ENCODE peak calls at places on chromosomes 5 and 9, in five cellular contexts. D, C, A, S and K are unnamed samples.

GRCh38 chr5:71601222-71602026 is 14.3 kb downstream of the MCCC2 start:
- DNase-seq in D (peak), C (no peak), S (peak), A (peak), K (no peak)

GRCh38 chr9:114307323-114308250 is 15.3 kb upstream of the ORM1 start:
- DNase-seq in C (no peak), D (no peak), S (peak), A (peak), K (no peak)

GRCh38 chr5:171137768-171138540 is 171.1 kb upstream of the TLX3 start:
- DNase-seq in C (no peak), D (no peak), S (no peak), A (peak), K (no peak)

GRCh38 chr5:1661831-1662558 is 137.6 kb downstream of the MRPL36 start:
- DNase-seq in D (no peak), A (no peak), C (no peak), S (no peak), K (no peak)

GRCh38 chr9:85508616-85509015 is 233.1 kb downstream of the AGTPBP1 start:
- DNase-seq in S (no peak), C (no peak), A (no peak), D (no peak), K (no peak)

GRCh38 chr5:169861934-169862333 is 118.4 kb downstream of the INSYN2B start:
- DNase-seq in S (peak), C (no peak), D (no peak), A (peak), K (no peak)

GRCh38 chr9:35852876-35853865 is 17.0 kb downstream of the OR13J1 start:
- DNase-seq in C (no peak), A (no peak), D (no peak), S (no peak), K (no peak)

GRCh38 chr5:78109891-78110324 is 184.6 kb downstream of the AP3B1 start:
- DNase-seq in A (no peak), S (no peak), D (no peak), C (no peak), K (no peak)

GRCh38 chr9:23492126-23493002 is 333.7 kb downstream of the ELAVL2 start:
- DNase-seq in A (peak), C (no peak), S (peak), D (no peak), K (no peak)

GRCh38 chr5:9557696-9558095 is 11.8 kb upstream of the SEMA5A start:
- DNase-seq in D (no peak), C (no peak), S (no peak), A (peak), K (no peak)

GRCh38 chr5:93574939-93575241 is 6.1 kb downstream of the NR2F1-AS1 start:
- DNase-seq in C (no peak), S (no peak), D (no peak), A (no peak), K (no peak)

GRCh38 chr5:142491679-142492078 is 166.9 kb upstream of the SPRY4 start:
- DNase-seq in C (no peak), A (no peak), D (no peak), S (no peak), K (no peak)

GRCh38 chr5:132823481-132824050 is 6.9 kb downstream of the SHROOM1 start:
- DNase-seq in D (no peak), S (no peak), C (no peak), A (no peak), K (no peak)

GRCh38 chr9:121326130-121326838 is 43.8 kb downstream of the STOM start:
- DNase-seq in S (peak), C (no peak), A (peak), D (peak), K (no peak)

GRCh38 chr5:28403846-28404245 is 1365.5 kb upstream of the CDH9 start:
- DNase-seq in C (no peak), S (peak), A (no peak), D (no peak), K (no peak)

GRCh38 chr5:95861221-95861857 is 38.8 kb upstream of the GLRX start:
- DNase-seq in S (peak), D (peak), C (peak), A (peak), K (peak)

GRCh38 chr9:114928092-114928491 is 2.3 kb downstream of the TNFSF8 start:
- DNase-seq in A (no peak), D (no peak), S (no peak), C (no peak), K (no peak)

GRCh38 chr5:87081511-87082372 is 185.9 kb upstream of the RASA1 start:
- DNase-seq in S (peak), D (peak), C (peak), A (no peak), K (no peak)

GRCh38 chr9:135960328-135961276 is 571 bp downstream of the UBAC1 start:
- DNase-seq in C (no peak), S (peak), D (peak), A (no peak), K (no peak)

GRCh38 chr9:69411931-69412740 is 87.1 kb downstream of the ENTREP1 start:
- DNase-seq in A (no peak), S (no peak), C (no peak), D (no peak), K (no peak)

GRCh38 chr5:176727528-176727900 is 80.2 kb downstream of the TSPAN17 start:
- DNase-seq in A (no peak), S (no peak), D (no peak), C (no peak), K (no peak)

GRCh38 chr5:31962321-31962720 is 211.8 kb downstream of the GOLPH3 start:
- DNase-seq in D (peak), S (no peak), A (no peak), C (no peak), K (no peak)

GRCh38 chr5:34455096-34455495 is 201.0 kb upstream of the RAI14 start:
- DNase-seq in D (no peak), C (no peak), S (no peak), A (no peak), K (no peak)

GRCh38 chr9:117714282-117714681 is 10.1 kb downstream of the TLR4 start:
- DNase-seq in C (no peak), D (no peak), A (no peak), S (no peak), K (no peak)

GRCh38 chr5:73218552-73219171 is 45.7 kb downstream of the TMEM174 start:
- DNase-seq in D (no peak), S (peak), A (peak), C (no peak), K (no peak)

GRCh38 chr9:120583958-120584369 is 4.0 kb upstream of the CDK5RAP2 start:
- DNase-seq in A (peak), D (no peak), S (peak), C (peak), K (no peak)

GRCh38 chr9:21589344-21590056 is 107.4 kb upstream of the IFNE start:
- DNase-seq in S (no peak), D (no peak), C (no peak), A (no peak), K (no peak)

GRCh38 chr5:57675236-57675635 is 192.6 kb upstream of the ACTBL2 start:
- DNase-seq in C (no peak), A (no peak), S (peak), D (no peak), K (no peak)

GRCh38 chr5:112914584-112914983 is 7.4 kb downstream of the REEP5 start:
- DNase-seq in D (no peak), A (peak), S (no peak), C (no peak), K (no peak)

GRCh38 chr9:94167055-94167346 is 82.7 kb downstream of the PTPDC1 start:
- DNase-seq in D (no peak), A (no peak), C (no peak), S (no peak), K (peak)

GRCh38 chr9:21796768-21797167 is 5.7 kb upstream of the MTAP start:
- DNase-seq in A (peak), C (no peak), D (no peak), S (peak), K (no peak)

GRCh38 chr5:1687301-1687970 is 112.2 kb downstream of the MRPL36 start:
- DNase-seq in S (no peak), C (no peak), D (no peak), A (no peak), K (no peak)

GRCh38 chr9:133054966-133055365 is 6.8 kb upstream of the CEL start:
- DNase-seq in S (no peak), D (no peak), C (no peak), A (peak), K (no peak)

GRCh38 chr9:21549251-21549765 is 67.2 kb upstream of the IFNE start:
- DNase-seq in C (no peak), S (peak), D (peak), A (peak), K (no peak)

DNA sequence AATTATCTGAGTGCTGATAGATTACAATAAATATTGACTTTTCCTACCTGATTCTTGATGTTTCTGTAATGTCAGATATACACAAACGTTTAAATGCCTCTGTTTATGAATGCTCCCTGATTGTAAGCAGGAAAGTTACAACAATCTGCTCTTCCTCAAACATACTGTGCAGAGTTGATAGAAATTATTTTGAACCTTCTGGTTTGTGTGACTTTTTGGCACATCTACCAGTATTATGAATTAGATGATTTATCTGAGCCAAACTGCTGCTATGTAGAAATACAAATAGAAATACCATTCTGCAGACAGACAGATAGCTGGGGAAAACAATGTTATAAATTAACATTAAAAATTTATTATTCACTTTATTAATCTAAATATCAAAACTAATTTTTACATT is 113.0 kb downstream of the SLF1 start:
- DNase-seq in S (no peak), C (no peak), D (no peak), A (no peak), K (no peak)
- TF ChIP-seq CTCF in S (no peak), C (no peak), D (no peak), A (no peak), K (no peak)

GRCh38 chr5:156188026-156188425 is 138.9 kb upstream of the SGCD start:
- DNase-seq in C (no peak), S (no peak), D (no peak), A (peak), K (no peak)

GRCh38 chr5:156191547-156191946 is 135.4 kb upstream of the SGCD start:
- DNase-seq in S (no peak), C (no peak), D (no peak), A (no peak), K (no peak)

GRCh38 chr5:156189628-156190027 is 137.3 kb upstream of the SGCD start:
- DNase-seq in C (no peak), S (no peak), D (no peak), A (no peak), K (no peak)

GRCh38 chr5:156182174-156182967 is 144.6 kb upstream of the SGCD start:
- DNase-seq in S (no peak), A (peak), D (no peak), C (no peak), K (no peak)

GRCh38 chr5:156186760-156187159 is 140.2 kb upstream of the SGCD start:
- DNase-seq in D (no peak), S (peak), C (no peak), A (peak), K (no peak)
- H3K4me3 ChIP-seq in D (no peak), S (no peak), C (no peak), A (no peak), K (no peak)

DNA sequence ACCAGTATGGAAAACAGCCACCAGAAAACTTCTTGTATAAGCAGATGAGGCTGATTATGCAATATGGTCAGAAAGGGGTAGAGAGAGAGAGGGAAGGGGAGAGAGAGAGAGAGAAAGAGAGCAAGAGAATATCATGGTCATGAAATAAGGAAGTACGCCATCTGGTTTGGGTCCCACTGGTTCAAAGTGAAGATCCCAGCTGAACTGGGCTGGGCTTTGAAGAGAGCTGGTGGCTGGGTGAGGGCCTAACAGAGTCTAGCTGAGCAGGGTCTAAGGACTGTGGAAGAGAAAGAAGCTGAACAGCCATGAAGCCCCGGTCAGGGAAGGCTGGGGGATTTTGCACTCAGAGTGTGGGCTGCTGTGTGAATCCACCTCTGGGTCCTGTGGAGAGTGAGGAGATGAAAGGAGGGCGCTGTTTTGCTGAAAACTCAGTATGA is 14.6 kb downstream of the TRIM14 start:
- DNase-seq in S (no peak), D (no peak), C (peak), A (no peak), K (no peak)
- H3K27ac ChIP-seq in S (no peak), D (no peak), C (peak), A (no peak), K (peak)

GRCh38 chr5:7078901-7079300 is 317.0 kb upstream of the ADCY2 start:
- DNase-seq in S (no peak), D (no peak), A (no peak), C (no peak), K (no peak)
- TF ChIP-seq CTCF in S (no peak), D (no peak), A (no peak), C (peak), K (no peak)

GRCh38 chr5:150780816-150781221 is 2.3 kb downstream of the SMIM3 start:
- DNase-seq in A (peak), S (peak), D (no peak), C (peak), K (no peak)
- H3K4me3 ChIP-seq in A (no peak), S (no peak), D (no peak), C (peak), K (no peak)